ENCODE peak calls at places on chromosomes 6 and 20, in eight cellular contexts. H, T, C, N, B, R, K and G are unnamed samples.

GRCh38 chr6:100592929-100593328 is 128.2 kb upstream of the SIM1 start:
- DNase-seq in N (no peak), B (no peak), R (no peak), K (peak; percentile 83), C (no peak), T (no peak), H (no peak), G (peak; percentile 86)

GRCh38 chr6:45710304-45710821 is 305.3 kb downstream of the CLIC5 start:
- DNase-seq in T (peak; percentile 74), R (no peak), C (peak; percentile 17), N (no peak), H (peak; percentile 82), B (no peak), K (no peak), G (no peak)

GRCh38 chr6:140071115-140071514 is 696.7 kb upstream of the CITED2 start:
- DNase-seq in T (no peak), B (no peak), R (no peak), N (no peak), H (no peak), K (no peak), C (no peak), G (no peak)

GRCh38 chr6:100491947-100492670 is 27.4 kb upstream of the SIM1 start:
- DNase-seq in B (no peak), T (no peak), R (no peak), C (no peak), N (no peak), H (no peak), K (no peak), G (no peak)

GRCh38 chr20:3652646-3653596 is 10.3 kb downstream of the GFRA4 start:
- DNase-seq in T (no peak), R (no peak), C (no peak), B (no peak), K (no peak), H (no peak), N (no peak), G (no peak)

GRCh38 chr20:51522207-51522606 is 20.3 kb downstream of the NFATC2 start:
- DNase-seq in K (no peak), R (no peak), C (no peak), N (no peak), T (no peak), B (no peak), H (no peak), G (no peak)

GRCh38 chr6:133837801-133838349 is 51.0 kb upstream of the TCF21 start:
- DNase-seq in H (peak; percentile 50), C (peak; percentile 86), K (no peak), B (peak; percentile 56), R (no peak), T (peak; percentile 68), N (peak; percentile 63), G (peak; percentile 76)

GRCh38 chr6:44040786-44041185 is 86.5 kb downstream of the MRPL14 start:
- DNase-seq in C (no peak), H (no peak), R (no peak), B (no peak), N (no peak), T (no peak), K (no peak), G (no peak)

GRCh38 chr6:20404641-20405032 is 3.0 kb downstream of the E2F3 start:
- DNase-seq in R (peak; percentile 14), H (peak; percentile 76), C (peak; percentile 84), T (peak; percentile 64), N (peak; percentile 60), K (peak; percentile 40), B (peak; percentile 85), G (no peak)

GRCh38 chr6:145814035-145814500 is 527 bp downstream of the FBXO30 start:
- DNase-seq in N (peak; percentile 35), T (peak; percentile 33), C (peak; percentile 12), K (no peak), H (peak; percentile 66), B (peak; percentile 54), R (peak; percentile 9), G (no peak)

GRCh38 chr6:2522521-2522920 is 228.2 kb downstream of the MYLK4 start:
- DNase-seq in C (no peak), B (no peak), T (no peak), H (peak; percentile 73), K (no peak), R (no peak), N (peak; percentile 63), G (no peak)

GRCh38 chr6:45420083-45420908 is 42.6 kb upstream of the SUPT3H start:
- DNase-seq in C (no peak), T (peak; percentile 56), R (peak; percentile 11), H (peak; percentile 46), N (no peak), K (no peak), B (no peak), G (no peak)

GRCh38 chr6:132392292-132392691 is 9.0 kb downstream of the MOXD1 start:
- DNase-seq in R (no peak), B (no peak), K (no peak), T (no peak), H (no peak), C (no peak), N (no peak), G (no peak)

GRCh38 chr6:90294614-90294988 is 2.0 kb downstream of the BACH2 start:
- DNase-seq in C (no peak), N (peak; percentile 16), K (no peak), R (no peak), B (no peak), T (no peak), H (no peak), G (no peak)

GRCh38 chr20:44056010-44056698 is 130.8 kb downstream of the JPH2 start:
- DNase-seq in H (peak; percentile 35), K (no peak), C (peak; percentile 75), B (peak; percentile 61), T (peak; percentile 42), N (peak; percentile 41), R (peak; percentile 31), G (no peak)

GRCh38 chr6:3292431-3293197 is 33.9 kb downstream of the PSMG4 start:
- DNase-seq in B (no peak), R (no peak), H (no peak), C (no peak), N (no peak), K (no peak), T (peak; percentile 4), G (no peak)

GRCh38 chr20:20206788-20207187 is 154.5 kb downstream of the CFAP61 start:
- DNase-seq in C (no peak), N (no peak), K (no peak), H (no peak), B (no peak), R (no peak), T (no peak), G (no peak)

GRCh38 chr6:82750570-82750969 is 315.1 kb downstream of the UBE3D start:
- DNase-seq in T (no peak), R (no peak), B (no peak), H (no peak), K (no peak), C (no peak), N (no peak), G (no peak)

GRCh38 chr6:91082311-91082803 is 495.5 kb upstream of the MAP3K7 start:
- DNase-seq in N (no peak), H (no peak), B (no peak), K (no peak), R (no peak), C (no peak), T (no peak), G (no peak)

GRCh38 chr6:137869781-137870180 is 2.7 kb downstream of the TNFAIP3 start:
- DNase-seq in K (no peak), N (no peak), H (no peak), T (no peak), B (no peak), C (no peak), R (no peak), G (no peak)

GRCh38 chr20:57652865-57653545 is 32.8 kb upstream of the ZBP1 start:
- DNase-seq in R (no peak), H (no peak), C (peak; percentile 14), T (no peak), K (no peak), B (no peak), N (no peak), G (no peak)